ENCODE peak calls at places on chromosomes 6 and 20, in eight cellular contexts. One of them, this sample, is unnamed.

GRCh38 chr6:56101141-56101553 is 146.2 kb downstream of the COL21A1 start:
- DNase-seq in LoVo: peak; percentile 66
- DNase-seq in GM23338: no peak
- DNase-seq in sciatic nerve: no peak
- DNase-seq in pons: no peak
- DNase-seq in foreskin melanocyte: peak; percentile 77
- DNase-seq in putamen: no peak
- DNase-seq in iris pigment epithelial cell: peak; percentile 97
- DNase-seq in this sample: no peak

GRCh38 chr6:55260181-55260580 is 67.1 kb upstream of the GFRAL start:
- DNase-seq in foreskin melanocyte: no peak
- DNase-seq in LoVo: no peak
- DNase-seq in iris pigment epithelial cell: no peak
- DNase-seq in GM23338: no peak
- DNase-seq in sciatic nerve: no peak
- DNase-seq in pons: no peak
- DNase-seq in putamen: no peak
- DNase-seq in this sample: no peak

GRCh38 chr6:145532361-145532760 is 203.0 kb downstream of the EPM2A start:
- DNase-seq in sciatic nerve: no peak
- DNase-seq in GM23338: peak; percentile 62
- DNase-seq in foreskin melanocyte: no peak
- DNase-seq in LoVo: no peak
- DNase-seq in pons: no peak
- DNase-seq in putamen: no peak
- DNase-seq in iris pigment epithelial cell: no peak
- DNase-seq in this sample: no peak

GRCh38 chr6:75896526-75896925 is 147.5 kb downstream of the MYO6 start:
- DNase-seq in pons: no peak
- DNase-seq in foreskin melanocyte: no peak
- DNase-seq in iris pigment epithelial cell: no peak
- DNase-seq in putamen: no peak
- DNase-seq in GM23338: no peak
- DNase-seq in sciatic nerve: no peak
- DNase-seq in LoVo: no peak
- DNase-seq in this sample: no peak

GRCh38 chr20:25339608-25340007 is 51.0 kb downstream of the ABHD12 start:
- DNase-seq in pons: no peak
- DNase-seq in GM23338: no peak
- DNase-seq in foreskin melanocyte: no peak
- DNase-seq in sciatic nerve: no peak
- DNase-seq in LoVo: no peak
- DNase-seq in putamen: no peak
- DNase-seq in iris pigment epithelial cell: no peak
- DNase-seq in this sample: no peak

GRCh38 chr20:1856419-1856818 is 38.8 kb upstream of the SIRPA start:
- DNase-seq in foreskin melanocyte: no peak
- DNase-seq in GM23338: no peak
- DNase-seq in putamen: no peak
- DNase-seq in iris pigment epithelial cell: no peak
- DNase-seq in pons: no peak
- DNase-seq in LoVo: no peak
- DNase-seq in sciatic nerve: no peak
- DNase-seq in this sample: no peak

GRCh38 chr20:19786311-19786710 is 28.3 kb downstream of the RIN2 start:
- DNase-seq in sciatic nerve: no peak
- DNase-seq in iris pigment epithelial cell: peak; percentile 88
- DNase-seq in putamen: no peak
- DNase-seq in LoVo: peak; percentile 25
- DNase-seq in GM23338: peak; percentile 60
- DNase-seq in foreskin melanocyte: peak; percentile 11
- DNase-seq in pons: no peak
- DNase-seq in this sample: peak; percentile 90

GRCh38 chr20:44218441-44218840 is 7.9 kb upstream of the OSER1 start:
- DNase-seq in iris pigment epithelial cell: no peak
- DNase-seq in LoVo: no peak
- DNase-seq in sciatic nerve: no peak
- DNase-seq in pons: no peak
- DNase-seq in GM23338: no peak
- DNase-seq in putamen: no peak
- DNase-seq in foreskin melanocyte: no peak
- DNase-seq in this sample: no peak

GRCh38 chr6:47188588-47189021 is 121.1 kb downstream of the TNFRSF21 start:
- DNase-seq in GM23338: no peak
- DNase-seq in putamen: no peak
- DNase-seq in pons: no peak
- DNase-seq in foreskin melanocyte: no peak
- DNase-seq in sciatic nerve: no peak
- DNase-seq in iris pigment epithelial cell: peak; percentile 79
- DNase-seq in LoVo: peak; percentile 94
- DNase-seq in this sample: no peak

GRCh38 chr6:12709116-12709515 is 7.5 kb upstream of the PHACTR1 start:
- DNase-seq in foreskin melanocyte: peak; percentile 6
- DNase-seq in putamen: no peak
- DNase-seq in sciatic nerve: no peak
- DNase-seq in LoVo: no peak
- DNase-seq in iris pigment epithelial cell: peak; percentile 25
- DNase-seq in GM23338: no peak
- DNase-seq in pons: no peak
- DNase-seq in this sample: no peak

GRCh38 chr20:41956316-41957050 is 338.3 kb upstream of the CHD6 start:
- DNase-seq in pons: peak; percentile 9
- DNase-seq in foreskin melanocyte: no peak
- DNase-seq in iris pigment epithelial cell: no peak
- DNase-seq in putamen: no peak
- DNase-seq in LoVo: peak; percentile 37
- DNase-seq in sciatic nerve: no peak
- DNase-seq in GM23338: peak; percentile 2
- DNase-seq in this sample: peak; percentile 3

GRCh38 chr6:7041511-7042026 is 66.2 kb upstream of the RREB1 start:
- DNase-seq in LoVo: no peak
- DNase-seq in foreskin melanocyte: no peak
- DNase-seq in iris pigment epithelial cell: no peak
- DNase-seq in GM23338: peak; percentile 48
- DNase-seq in pons: no peak
- DNase-seq in sciatic nerve: no peak
- DNase-seq in putamen: no peak
- DNase-seq in this sample: no peak

GRCh38 chr6:99868074-99868702 is 125.8 kb downstream of the MCHR2 start:
- DNase-seq in pons: peak; percentile 78
- DNase-seq in foreskin melanocyte: peak; percentile 38
- DNase-seq in LoVo: peak; percentile 80
- DNase-seq in sciatic nerve: peak; percentile 88
- DNase-seq in GM23338: peak; percentile 90
- DNase-seq in iris pigment epithelial cell: peak; percentile 64
- DNase-seq in putamen: peak; percentile 65
- DNase-seq in this sample: peak; percentile 58

GRCh38 chr6:117505337-117505736 is 22.9 kb downstream of the DCBLD1 start:
- DNase-seq in putamen: no peak
- DNase-seq in GM23338: no peak
- DNase-seq in iris pigment epithelial cell: peak; percentile 58
- DNase-seq in foreskin melanocyte: no peak
- DNase-seq in sciatic nerve: no peak
- DNase-seq in LoVo: no peak
- DNase-seq in pons: no peak
- DNase-seq in this sample: no peak

GRCh38 chr20:33679758-33680485 is 5.7 kb upstream of the NECAB3 start:
- DNase-seq in sciatic nerve: no peak
- DNase-seq in GM23338: no peak
- DNase-seq in foreskin melanocyte: no peak
- DNase-seq in putamen: no peak
- DNase-seq in LoVo: no peak
- DNase-seq in iris pigment epithelial cell: no peak
- DNase-seq in pons: no peak
- DNase-seq in this sample: no peak

GRCh38 chr20:22490287-22491187 is 93.8 kb downstream of the FOXA2 start:
- DNase-seq in pons: no peak
- DNase-seq in sciatic nerve: no peak
- DNase-seq in GM23338: peak; percentile 61
- DNase-seq in iris pigment epithelial cell: no peak
- DNase-seq in foreskin melanocyte: no peak
- DNase-seq in LoVo: peak; percentile 79
- DNase-seq in putamen: no peak
- DNase-seq in this sample: peak; percentile 99

GRCh38 chr20:17848249-17848648 is 120.3 kb downstream of the SNX5 start:
- DNase-seq in putamen: no peak
- DNase-seq in pons: no peak
- DNase-seq in sciatic nerve: no peak
- DNase-seq in foreskin melanocyte: no peak
- DNase-seq in LoVo: no peak
- DNase-seq in GM23338: no peak
- DNase-seq in iris pigment epithelial cell: no peak
- DNase-seq in this sample: no peak

GRCh38 chr20:13671500-13672288 is 33.0 kb upstream of the TASP1 start:
- DNase-seq in foreskin melanocyte: no peak
- DNase-seq in sciatic nerve: no peak
- DNase-seq in iris pigment epithelial cell: peak; percentile 77
- DNase-seq in LoVo: no peak
- DNase-seq in putamen: no peak
- DNase-seq in pons: no peak
- DNase-seq in GM23338: no peak
- DNase-seq in this sample: no peak

GRCh38 chr6:7025861-7026260 is 81.9 kb upstream of the RREB1 start:
- DNase-seq in putamen: no peak
- DNase-seq in pons: no peak
- DNase-seq in LoVo: no peak
- DNase-seq in iris pigment epithelial cell: no peak
- DNase-seq in GM23338: no peak
- DNase-seq in sciatic nerve: no peak
- DNase-seq in foreskin melanocyte: no peak
- DNase-seq in this sample: no peak

GRCh38 chr20:33518071-33518470 is 28.2 kb downstream of the CBFA2T2 start:
- DNase-seq in LoVo: no peak
- DNase-seq in pons: no peak
- DNase-seq in foreskin melanocyte: peak; percentile 87
- DNase-seq in sciatic nerve: no peak
- DNase-seq in GM23338: no peak
- DNase-seq in putamen: no peak
- DNase-seq in iris pigment epithelial cell: peak; percentile 87
- DNase-seq in this sample: no peak

GRCh38 chr6:22877946-22878705 is 308.8 kb downstream of the HDGFL1 start:
- DNase-seq in putamen: no peak
- DNase-seq in sciatic nerve: no peak
- DNase-seq in foreskin melanocyte: peak; percentile 21
- DNase-seq in pons: peak; percentile 23
- DNase-seq in GM23338: peak; percentile 88
- DNase-seq in iris pigment epithelial cell: peak; percentile 93
- DNase-seq in LoVo: no peak
- DNase-seq in this sample: no peak

This sample was measured in NCI-H146.